ENCODE peak calls at places on chromosomes 4 and X, in four cellular contexts. O is GM12892, C is right cardiac atrium, L is esophagus squamous epithelium. P is an unnamed sample.
A peak's percentile ranks its signal among the peaks of the same experiment; 100 is the strongest.

GRCh38 chr4:17385403-17385802 is 126.5 kb downstream of the QDPR start:
- DNase-seq in O (no peak), C (no peak), L (no peak), P (no peak)

GRCh38 chr4:168119870-168120269 is 27.5 kb downstream of the ANXA10 start:
- DNase-seq in O (no peak), C (no peak), L (no peak), P (no peak)

GRCh38 chr4:88110826-88111225 is 47.6 kb downstream of the ABCG2 start:
- DNase-seq in O (no peak), C (no peak), L (no peak), P (no peak)

GRCh38 chrX:44244008-44244407 is 99.5 kb downstream of the EFHC2 start:
- DNase-seq in O (no peak), C (no peak), L (no peak), P (no peak)

GRCh38 chrX:20594985-20595384 is 328.3 kb upstream of the RPS6KA3 start:
- DNase-seq in O (no peak), C (no peak), L (no peak), P (no peak)

GRCh38 chrX:15483897-15484296 is 9.2 kb downstream of the PIR start:
- DNase-seq in O (no peak), C (no peak), L (no peak), P (no peak)

GRCh38 chr4:24915121-24915922 is 2.5 kb upstream of the CCDC149 start:
- DNase-seq in O (no peak), C (no peak), L (no peak), P (no peak)

GRCh38 chr4:128663325-128663724 is 146.2 kb upstream of the JADE1 start:
- DNase-seq in O (no peak), C (no peak), L (no peak), P (no peak)

GRCh38 chrX:102624105-102624504 is 24.8 kb downstream of the ARMCX5 start:
- DNase-seq in O (no peak), C (peak; percentile 17), L (no peak), P (no peak)

GRCh38 chrX:113950081-113950678 is 633.7 kb upstream of the HTR2C start:
- DNase-seq in O (no peak), C (no peak), L (no peak), P (no peak)

GRCh38 chr4:153322791-153323190 is 21.7 kb upstream of the MND1 start:
- DNase-seq in O (no peak), C (no peak), L (no peak), P (no peak)

GRCh38 chr4:1793940-1794808 is 1.1 kb downstream of the FGFR3 start:
- DNase-seq in O (no peak), C (no peak), L (no peak), P (no peak)

GRCh38 chr4:43286137-43286536 is 393.6 kb downstream of the GRXCR1 start:
- DNase-seq in O (no peak), C (no peak), L (no peak), P (no peak)

GRCh38 chr4:147678796-147679549 is 5.0 kb downstream of the PRMT9 start:
- DNase-seq in O (no peak), C (no peak), L (no peak), P (no peak)

GRCh38 chr4:41095973-41096372 is 118.4 kb downstream of the APBB2 start:
- DNase-seq in O (no peak), C (no peak), L (no peak), P (no peak)

GRCh38 chrX:133414399-133415275 is 652 bp downstream of the GPC4 start:
- DNase-seq in O (no peak), C (peak; percentile 12), L (no peak), P (no peak)

GRCh38 chrX:130916636-130917422 is 13.8 kb upstream of the ENOX2 start:
- DNase-seq in O (peak; percentile 12), C (no peak), L (no peak), P (no peak)

GRCh38 chr4:86825511-86825910 is 23.7 kb downstream of the SLC10A6 start:
- DNase-seq in O (no peak), C (no peak), L (no peak), P (no peak)

GRCh38 chr4:165301833-165302232 is 25.6 kb upstream of the MSMO1 start:
- DNase-seq in O (no peak), C (no peak), L (no peak), P (no peak)

GRCh38 chrX:71909956-71910355 is 689 bp upstream of the NHSL2 start:
- DNase-seq in O (no peak), C (peak; percentile 34), L (no peak), P (no peak)

GRCh38 chrX:30957753-30958152 is 68.7 kb upstream of the TAB3 start:
- DNase-seq in O (no peak), C (no peak), L (no peak), P (no peak)

GRCh38 chr4:177554966-177555574 is 112.8 kb upstream of the AGA start:
- DNase-seq in O (no peak), C (no peak), L (no peak), P (no peak)

GRCh38 chr4:101418055-101418454 is 70.7 kb upstream of the PPP3CA start:
- DNase-seq in O (peak; percentile 13), C (no peak), L (no peak), P (no peak)

GRCh38 chr4:62816566-62816965 is 1592.7 kb downstream of the TECRL start:
- DNase-seq in O (no peak), C (peak; percentile 7), L (no peak), P (no peak)

P was measured in D721Med.